ENCODE peak calls at places on chromosomes 11 and 22, in five cellular contexts. Q, U, B, H and T are unnamed samples.

GRCh38 chr22:39530692-39531331 is 1.7 kb downstream of the RPS19BP1 start:
- DNase-seq in H (no peak), Q (no peak), U (no peak), B (peak), T (no peak)

GRCh38 chr11:27012254-27012921 is 18.5 kb downstream of the FIBIN start:
- DNase-seq in U (no peak), H (peak), B (peak), Q (no peak), T (no peak)

GRCh38 chr11:36146437-36146836 is 142.8 kb downstream of the COMMD9 start:
- DNase-seq in B (no peak), U (no peak), H (peak), Q (no peak), T (no peak)

GRCh38 chr11:112881461-112881860 is 79.8 kb upstream of the NCAM1 start:
- DNase-seq in Q (peak), H (peak), U (peak), B (peak), T (peak)

GRCh38 chr22:33465554-33465953 is 407.4 kb upstream of the SYN3 start:
- DNase-seq in U (no peak), H (no peak), Q (no peak), B (no peak), T (no peak)

GRCh38 chr11:77747381-77747969 is 73.0 kb downstream of the RSF1 start:
- DNase-seq in U (no peak), B (peak), Q (no peak), H (peak), T (no peak)

GRCh38 chr11:111452146-111452545 is 60.0 kb downstream of the BTG4 start:
- DNase-seq in Q (no peak), U (no peak), B (no peak), H (peak), T (no peak)

GRCh38 chr11:56706486-56706885 is 7.6 kb downstream of the OR9G1 start:
- DNase-seq in H (no peak), B (no peak), Q (no peak), U (no peak), T (no peak)

GRCh38 chr11:2316169-2316962 is 14.6 kb downstream of the TSPAN32 start:
- DNase-seq in Q (peak), B (no peak), U (no peak), H (no peak), T (no peak)

GRCh38 chr22:20506543-20507252 is 712 bp upstream of the MED15 start:
- DNase-seq in H (no peak), B (no peak), U (no peak), Q (no peak), T (no peak)

GRCh38 chr22:39148727-39149535 is 3.5 kb downstream of the CBX7 start:
- DNase-seq in U (peak), H (no peak), B (no peak), Q (peak), T (peak)

GRCh38 chr11:48006301-48006992 is 26.1 kb downstream of the PTPRJ start:
- DNase-seq in Q (no peak), H (peak), U (no peak), B (peak), T (peak)

GRCh38 chr11:18939314-18939713 is at the start of gene MRGPRX1:
- DNase-seq in H (no peak), Q (no peak), U (no peak), B (no peak), T (no peak)

GRCh38 chr11:112156153-112156552 is 7.7 kb downstream of the IL18 start:
- DNase-seq in H (peak), U (no peak), B (peak), Q (no peak), T (no peak)

GRCh38 chr22:38177926-38178604 is 3.6 kb downstream of the PLA2G6 start:
- DNase-seq in H (peak), U (peak), B (peak), Q (peak), T (peak)

GRCh38 chr11:882593-882992 is 28.0 kb downstream of the CHID1 start:
- DNase-seq in Q (no peak), U (no peak), H (no peak), B (no peak), T (no peak)

GRCh38 chr11:78840623-78841022 is 266.0 kb upstream of the NARS2 start:
- DNase-seq in H (no peak), B (peak), Q (no peak), U (no peak), T (peak)

GRCh38 chr11:113256431-113257227 is 57.8 kb upstream of the TTC12 start:
- DNase-seq in H (peak), Q (no peak), U (no peak), B (no peak), T (no peak)

GRCh38 chr11:120400564-120401364 is 64.6 kb downstream of the ARHGEF12 start:
- DNase-seq in U (no peak), B (peak), Q (no peak), H (peak), T (peak)

GRCh38 chr11:61752117-61752924 is at the start of gene MYRF:
- DNase-seq in H (peak), U (no peak), B (peak), Q (peak), T (no peak)

GRCh38 chr11:11065396-11065795 is 207.5 kb upstream of the ZBED5 start:
- DNase-seq in B (no peak), Q (no peak), H (no peak), U (no peak), T (no peak)

GRCh38 chr11:1556278-1557167 is 15.5 kb downstream of the DUSP8 start:
- DNase-seq in B (no peak), Q (no peak), H (no peak), U (peak), T (no peak)

GRCh38 chr22:36056980-36057379 is 28.4 kb upstream of the RBFOX2 start:
- DNase-seq in H (peak), B (no peak), Q (no peak), U (no peak), T (no peak)

GRCh38 chr11:102305352-102306047 is 11.8 kb upstream of the BIRC3 start:
- DNase-seq in U (no peak), Q (no peak), H (no peak), B (no peak), T (no peak)
- H3K27ac ChIP-seq in U (peak), Q (peak), H (no peak), B (no peak), T (no peak)

GRCh38 chr11:32884770-32885384 is 7.7 kb upstream of the QSER1 start:
- DNase-seq in B (peak), Q (no peak), U (no peak), H (peak), T (no peak)

GRCh38 chr11:32881286-32881685 is 11.3 kb upstream of the QSER1 start:
- DNase-seq in B (no peak), U (no peak), Q (no peak), H (no peak), T (no peak)

GRCh38 chr11:32886180-32886579 is 6.4 kb upstream of the QSER1 start:
- DNase-seq in U (no peak), H (no peak), Q (no peak), B (no peak), T (no peak)

GRCh38 chr11:32885556-32885955 is 7.1 kb upstream of the QSER1 start:
- DNase-seq in H (no peak), U (no peak), B (no peak), Q (no peak), T (no peak)

DNA sequence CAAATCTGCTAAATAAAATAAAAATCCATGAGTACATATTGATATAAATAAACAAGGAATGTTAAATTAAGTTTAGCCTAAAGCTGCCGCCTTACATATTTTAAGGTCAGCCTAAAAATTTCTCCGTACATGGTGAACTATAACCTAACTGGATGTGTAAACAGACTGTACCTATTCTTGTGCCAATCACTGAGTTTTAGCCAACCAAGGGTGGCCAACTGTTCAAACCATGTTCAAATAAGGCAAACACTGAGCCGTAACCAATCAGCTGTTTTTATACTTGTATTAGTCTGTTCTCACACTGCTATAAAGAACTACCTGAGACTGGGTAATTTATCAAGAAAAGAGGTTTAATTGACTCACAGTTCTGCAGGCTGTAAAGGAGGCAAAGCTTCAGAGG is 8.6 kb upstream of the QSER1 start:
- DNase-seq in B (no peak), U (no peak), Q (no peak), H (no peak), T (no peak)
- H3K4me3 ChIP-seq in B (no peak), U (no peak), Q (no peak), H (no peak), T (no peak)

DNA sequence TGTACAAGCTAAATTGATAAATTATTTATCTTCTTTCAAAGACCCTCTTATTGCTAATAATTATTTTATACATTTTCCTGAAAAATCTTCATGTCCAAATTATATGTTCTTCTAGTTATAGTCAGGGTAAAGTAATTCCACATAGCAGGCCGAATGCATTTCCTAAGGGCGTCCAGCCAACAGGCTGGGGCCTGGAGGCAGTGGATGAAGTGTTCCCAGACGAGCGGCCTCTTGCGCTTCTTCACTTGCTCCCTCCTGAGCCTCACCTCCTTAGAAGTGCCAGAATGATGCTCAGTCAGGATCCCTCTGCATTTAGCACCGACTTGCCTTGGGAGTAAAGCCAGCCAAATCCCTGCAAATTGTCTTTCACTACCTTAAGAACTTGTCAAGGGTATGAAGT is 1.4 kb downstream of the OLFML1 start:
- DNase-seq in Q (no peak), H (no peak), U (no peak), B (peak), T (peak)
- H3K27ac ChIP-seq in Q (no peak), H (no peak), U (no peak), B (no peak), T (peak)

GRCh38 chr11:96303067-96303466 is 39.9 kb downstream of the MAML2 start:
- DNase-seq in H (peak), Q (no peak), U (no peak), B (peak), T (no peak)
- H3K4me3 ChIP-seq in H (no peak), Q (no peak), U (no peak), B (no peak), T (no peak)

GRCh38 chr11:28919194-28919593 is 811.0 kb downstream of the METTL15 start:
- DNase-seq in H (no peak), B (no peak), U (no peak), Q (no peak), T (no peak)
- H3K27ac ChIP-seq in H (no peak), B (no peak), U (no peak), Q (no peak), T (no peak)